ENCODE peak calls at places on chromosome 11, in six cellular contexts. One of them, this sample, is unnamed.

GRCh38 chr11:115819014-115819413 is 314.8 kb upstream of the CADM1 start:
- DNase-seq in endothelial cell of umbilical vein: no peak
- DNase-seq in A549: no peak
- DNase-seq in GM12878: no peak
- DNase-seq in K562: no peak
- DNase-seq in HepG2: no peak
- DNase-seq in this sample: no peak

GRCh38 chr11:119470316-119471266 is 47.6 kb upstream of the THY1 start:
- DNase-seq in K562: no peak
- DNase-seq in A549: no peak
- DNase-seq in GM12878: no peak
- DNase-seq in endothelial cell of umbilical vein: no peak
- DNase-seq in HepG2: no peak
- DNase-seq in this sample: no peak

GRCh38 chr11:58561394-58562102 is 14.1 kb downstream of the LPXN start:
- DNase-seq in HepG2: peak
- DNase-seq in A549: peak
- DNase-seq in endothelial cell of umbilical vein: no peak
- DNase-seq in GM12878: no peak
- DNase-seq in K562: no peak
- DNase-seq in this sample: no peak

GRCh38 chr11:112797072-112797471 is 164.1 kb upstream of the NCAM1 start:
- DNase-seq in K562: no peak
- DNase-seq in HepG2: no peak
- DNase-seq in A549: no peak
- DNase-seq in endothelial cell of umbilical vein: no peak
- DNase-seq in GM12878: no peak
- DNase-seq in this sample: no peak

GRCh38 chr11:12167098-12167999 is 57.0 kb downstream of the MICAL2 start:
- DNase-seq in HepG2: peak
- DNase-seq in A549: peak
- DNase-seq in GM12878: no peak
- DNase-seq in endothelial cell of umbilical vein: peak
- DNase-seq in K562: peak
- DNase-seq in this sample: peak

GRCh38 chr11:10377182-10377581 is 72.3 kb downstream of the ADM start:
- DNase-seq in HepG2: no peak
- DNase-seq in endothelial cell of umbilical vein: peak
- DNase-seq in A549: no peak
- DNase-seq in K562: no peak
- DNase-seq in GM12878: no peak
- DNase-seq in this sample: no peak

GRCh38 chr11:112315057-112315720 is 54.5 kb upstream of the PLET1 start:
- DNase-seq in GM12878: no peak
- DNase-seq in HepG2: no peak
- DNase-seq in K562: no peak
- DNase-seq in endothelial cell of umbilical vein: no peak
- DNase-seq in A549: no peak
- DNase-seq in this sample: no peak

GRCh38 chr11:61384271-61385242 is 7.8 kb upstream of the TMEM216 start:
- DNase-seq in HepG2: peak
- DNase-seq in endothelial cell of umbilical vein: peak
- DNase-seq in A549: peak
- DNase-seq in K562: peak
- DNase-seq in GM12878: no peak
- DNase-seq in this sample: peak

GRCh38 chr11:76321340-76321739 is 59.6 kb downstream of the THAP12 start:
- DNase-seq in endothelial cell of umbilical vein: no peak
- DNase-seq in K562: no peak
- DNase-seq in A549: no peak
- DNase-seq in HepG2: no peak
- DNase-seq in GM12878: no peak
- DNase-seq in this sample: no peak

GRCh38 chr11:114026355-114026754 is 33.2 kb upstream of the ZBTB16 start:
- DNase-seq in GM12878: no peak
- DNase-seq in A549: peak
- DNase-seq in K562: peak
- DNase-seq in endothelial cell of umbilical vein: no peak
- DNase-seq in HepG2: peak
- DNase-seq in this sample: peak

GRCh38 chr11:35332524-35332923 is 86.8 kb downstream of the SLC1A2 start:
- DNase-seq in HepG2: no peak
- DNase-seq in GM12878: no peak
- DNase-seq in endothelial cell of umbilical vein: no peak
- DNase-seq in A549: no peak
- DNase-seq in K562: no peak
- DNase-seq in this sample: no peak

GRCh38 chr11:68932358-68932757 is 28.7 kb downstream of the IGHMBP2 start:
- DNase-seq in endothelial cell of umbilical vein: no peak
- DNase-seq in K562: no peak
- DNase-seq in GM12878: no peak
- DNase-seq in HepG2: no peak
- DNase-seq in A549: no peak
- DNase-seq in this sample: no peak

GRCh38 chr11:128155590-128155989 is 431.8 kb downstream of the ETS1 start:
- DNase-seq in K562: no peak
- DNase-seq in HepG2: no peak
- DNase-seq in endothelial cell of umbilical vein: no peak
- DNase-seq in A549: no peak
- DNase-seq in GM12878: no peak
- DNase-seq in this sample: no peak

GRCh38 chr11:44680982-44681597 is 45.7 kb upstream of the TSPAN18 start:
- DNase-seq in endothelial cell of umbilical vein: no peak
- DNase-seq in GM12878: no peak
- DNase-seq in A549: no peak
- DNase-seq in K562: no peak
- DNase-seq in HepG2: no peak
- DNase-seq in this sample: no peak

GRCh38 chr11:55503449-55503848 is 50.8 kb upstream of the OR4C15 start:
- DNase-seq in GM12878: no peak
- DNase-seq in HepG2: no peak
- DNase-seq in endothelial cell of umbilical vein: no peak
- DNase-seq in K562: peak
- DNase-seq in A549: no peak
- DNase-seq in this sample: peak

DNA sequence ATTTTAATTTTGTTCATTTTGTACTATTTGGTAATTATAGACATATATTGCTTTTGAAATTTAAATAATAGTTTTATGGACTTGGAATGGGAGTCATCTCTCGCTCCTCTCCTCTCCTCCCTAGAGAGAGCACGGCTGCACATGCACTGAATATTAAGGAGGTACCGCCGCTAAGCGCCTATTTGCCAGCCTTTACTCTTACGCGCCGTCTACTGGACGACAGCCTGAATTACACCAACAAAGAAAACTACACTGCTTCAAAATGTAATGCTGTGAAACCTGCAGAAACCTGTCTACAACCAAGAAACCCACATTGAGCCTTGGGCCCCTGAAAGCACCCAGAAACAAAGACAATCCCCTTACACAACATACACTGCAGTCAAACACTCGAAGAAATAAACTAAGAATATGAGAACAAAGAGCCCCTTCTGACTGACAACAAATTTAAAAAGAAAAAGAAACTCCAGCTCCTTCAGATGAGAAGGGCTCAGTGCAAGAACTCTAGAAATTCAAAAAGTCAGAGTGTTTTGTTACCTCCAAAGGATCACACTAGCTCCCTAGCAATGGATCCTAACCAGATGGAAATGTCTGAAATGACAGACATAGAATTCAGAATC is 737.2 kb downstream of the LRRC4C start:
- DNase-seq in A549: peak
- DNase-seq in HepG2: peak
- DNase-seq in endothelial cell of umbilical vein: peak
- DNase-seq in GM12878: no peak
- DNase-seq in K562: peak
- DNase-seq in this sample: peak
- TF ChIP-seq CTCF in A549: peak
- TF ChIP-seq CTCF in HepG2: peak
- TF ChIP-seq CTCF in endothelial cell of umbilical vein: peak
- TF ChIP-seq CTCF in GM12878: peak
- TF ChIP-seq CTCF in K562: peak
- TF ChIP-seq CTCF in this sample: peak

GRCh38 chr11:78140392-78141077 is 1.1 kb upstream of the ALG8 start:
- DNase-seq in A549: no peak
- DNase-seq in HepG2: no peak
- DNase-seq in K562: peak
- DNase-seq in GM12878: no peak
- DNase-seq in endothelial cell of umbilical vein: no peak
- DNase-seq in this sample: peak
- H3K4me3 ChIP-seq in A549: peak
- H3K4me3 ChIP-seq in HepG2: peak
- H3K4me3 ChIP-seq in K562: peak
- H3K4me3 ChIP-seq in GM12878: peak
- H3K4me3 ChIP-seq in endothelial cell of umbilical vein: peak
- H3K4me3 ChIP-seq in this sample: peak

GRCh38 chr11:73907191-73907590 is 30.4 kb downstream of the PAAF1 start:
- DNase-seq in HepG2: peak
- DNase-seq in A549: peak
- DNase-seq in K562: peak
- DNase-seq in GM12878: no peak
- DNase-seq in endothelial cell of umbilical vein: no peak
- DNase-seq in this sample: peak
- TF ChIP-seq MYC in HepG2: no peak
- TF ChIP-seq MYC in A549: no peak
- TF ChIP-seq MYC in K562: no peak
- TF ChIP-seq MYC in GM12878: no peak
- TF ChIP-seq MYC in endothelial cell of umbilical vein: no peak
- TF ChIP-seq MYC in this sample: no peak

GRCh38 chr11:81959341-81959740 is 774.3 kb downstream of the FAM181B start:
- DNase-seq in endothelial cell of umbilical vein: no peak
- DNase-seq in GM12878: no peak
- DNase-seq in K562: no peak
- DNase-seq in HepG2: no peak
- DNase-seq in A549: no peak
- DNase-seq in this sample: no peak

GRCh38 chr11:81966340-81966739 is 767.3 kb downstream of the FAM181B start:
- DNase-seq in endothelial cell of umbilical vein: no peak
- DNase-seq in GM12878: no peak
- DNase-seq in HepG2: no peak
- DNase-seq in K562: no peak
- DNase-seq in A549: no peak
- DNase-seq in this sample: no peak

GRCh38 chr11:81967242-81967641 is 766.4 kb downstream of the FAM181B start:
- DNase-seq in GM12878: no peak
- DNase-seq in endothelial cell of umbilical vein: no peak
- DNase-seq in K562: no peak
- DNase-seq in HepG2: no peak
- DNase-seq in A549: no peak
- DNase-seq in this sample: no peak

GRCh38 chr11:81963018-81963417 is 770.6 kb downstream of the FAM181B start:
- DNase-seq in K562: no peak
- DNase-seq in GM12878: no peak
- DNase-seq in HepG2: peak
- DNase-seq in endothelial cell of umbilical vein: peak
- DNase-seq in A549: peak
- DNase-seq in this sample: peak
- TF ChIP-seq CTCF in K562: no peak
- TF ChIP-seq CTCF in GM12878: peak
- TF ChIP-seq CTCF in HepG2: peak
- TF ChIP-seq CTCF in endothelial cell of umbilical vein: no peak
- TF ChIP-seq CTCF in A549: no peak
- TF ChIP-seq CTCF in this sample: peak

DNA sequence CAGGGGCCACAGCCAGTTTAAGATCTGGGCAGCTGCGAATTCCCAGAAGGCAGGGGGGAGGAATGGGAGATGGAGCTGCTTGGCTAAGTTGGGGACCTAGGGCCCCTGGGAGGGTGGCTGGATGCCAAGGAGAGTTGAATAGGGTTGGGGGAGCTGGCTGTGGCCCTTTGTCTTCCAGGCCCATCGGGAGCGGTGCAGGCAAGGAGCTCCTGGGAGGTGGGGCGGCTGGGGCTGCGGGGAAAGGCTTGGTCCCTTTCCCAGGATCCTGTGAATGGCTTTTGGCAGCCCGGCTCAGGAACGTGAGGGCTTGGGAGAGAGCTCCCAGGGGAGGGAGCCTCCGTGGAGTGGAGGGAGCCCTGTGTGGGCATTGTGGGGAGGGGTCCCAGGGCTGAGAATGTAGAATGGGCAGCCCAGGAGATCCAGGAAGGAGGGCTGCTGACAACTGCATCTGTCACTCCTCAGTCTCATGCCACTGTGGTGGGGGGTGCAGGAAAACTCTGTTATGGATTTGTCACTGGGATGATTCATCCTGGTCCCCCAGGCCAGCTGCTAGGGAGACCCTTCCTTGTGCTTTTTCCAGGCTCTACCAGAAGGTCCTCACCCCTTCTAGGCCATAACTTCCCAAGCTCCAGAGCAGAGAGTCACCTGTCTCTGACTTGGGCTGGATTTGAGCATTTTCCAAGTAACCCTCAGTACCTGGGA is 6.0 kb downstream of the FREY1 start:
- DNase-seq in A549: no peak
- DNase-seq in GM12878: no peak
- DNase-seq in HepG2: no peak
- DNase-seq in K562: no peak
- DNase-seq in endothelial cell of umbilical vein: no peak
- DNase-seq in this sample: no peak
- H3K4me3 ChIP-seq in A549: peak
- H3K4me3 ChIP-seq in GM12878: no peak
- H3K4me3 ChIP-seq in HepG2: peak
- H3K4me3 ChIP-seq in K562: no peak
- H3K4me3 ChIP-seq in endothelial cell of umbilical vein: no peak
- H3K4me3 ChIP-seq in this sample: no peak